ENCODE peak calls at places on chromosomes 4 and X, in five cellular contexts. One of them, this sample, is unnamed.

GRCh38 chr4:1615786-1616573 is 68.1 kb downstream of the FAM53A start:
- DNase-seq in T1000: no peak
- DNase-seq in ELR: no peak
- DNase-seq in GM13977: no peak
- DNase-seq in GM23248: peak; percentile 24
- DNase-seq in this sample: no peak

GRCh38 chrX:133444952-133445831 is 29.9 kb upstream of the GPC4 start:
- DNase-seq in T1000: no peak
- DNase-seq in ELR: no peak
- DNase-seq in GM13977: no peak
- DNase-seq in GM23248: peak; percentile 12
- DNase-seq in this sample: peak; percentile 44

GRCh38 chr4:57550143-57550542 is 440.0 kb upstream of the IGFBP7 start:
- DNase-seq in GM13977: no peak
- DNase-seq in GM23248: no peak
- DNase-seq in ELR: no peak
- DNase-seq in T1000: no peak
- DNase-seq in this sample: no peak

GRCh38 chr4:8336412-8337075 is 67.0 kb downstream of the HTRA3 start:
- DNase-seq in T1000: peak; percentile 13
- DNase-seq in ELR: peak; percentile 85
- DNase-seq in GM13977: no peak
- DNase-seq in GM23248: peak; percentile 47
- DNase-seq in this sample: peak; percentile 91

GRCh38 chr4:42119916-42120315 is 32.5 kb downstream of the BEND4 start:
- DNase-seq in ELR: peak; percentile 3
- DNase-seq in GM23248: no peak
- DNase-seq in T1000: no peak
- DNase-seq in GM13977: no peak
- DNase-seq in this sample: no peak

GRCh38 chr4:98828801-98829200 is 100.1 kb downstream of the EIF4E start:
- DNase-seq in GM23248: peak; percentile 7
- DNase-seq in GM13977: no peak
- DNase-seq in T1000: no peak
- DNase-seq in ELR: peak; percentile 35
- DNase-seq in this sample: peak; percentile 34

GRCh38 chr4:73883306-73883705 is 14.1 kb downstream of the CXCL1 start:
- DNase-seq in GM13977: no peak
- DNase-seq in T1000: no peak
- DNase-seq in ELR: peak; percentile 85
- DNase-seq in GM23248: peak; percentile 77
- DNase-seq in this sample: peak; percentile 31

GRCh38 chrX:53184836-53185235 is 40.2 kb downstream of the KDM5C start:
- DNase-seq in ELR: peak; percentile 81
- DNase-seq in GM13977: no peak
- DNase-seq in GM23248: peak; percentile 78
- DNase-seq in T1000: no peak
- DNase-seq in this sample: peak; percentile 16

GRCh38 chr4:184287697-184288255 is 70.1 kb upstream of the ENPP6 start:
- DNase-seq in ELR: peak; percentile 50
- DNase-seq in GM23248: peak; percentile 60
- DNase-seq in T1000: no peak
- DNase-seq in GM13977: no peak
- DNase-seq in this sample: peak; percentile 33

GRCh38 chr4:110628321-110629213 is 5.7 kb upstream of the PITX2 start:
- DNase-seq in GM13977: no peak
- DNase-seq in GM23248: no peak
- DNase-seq in ELR: no peak
- DNase-seq in T1000: no peak
- DNase-seq in this sample: peak; percentile 68

GRCh38 chr4:16893141-16893571 is 5.3 kb downstream of the LDB2 start:
- DNase-seq in GM13977: no peak
- DNase-seq in GM23248: peak; percentile 42
- DNase-seq in T1000: no peak
- DNase-seq in ELR: no peak
- DNase-seq in this sample: no peak

GRCh38 chr4:2441393-2442174 is 22.8 kb downstream of the CFAP99 start:
- DNase-seq in ELR: peak; percentile 77
- DNase-seq in GM13977: peak; percentile 96
- DNase-seq in T1000: no peak
- DNase-seq in GM23248: peak; percentile 73
- DNase-seq in this sample: no peak

GRCh38 chr4:8402640-8403039 is 37.9 kb downstream of the ACOX3 start:
- DNase-seq in GM23248: no peak
- DNase-seq in ELR: no peak
- DNase-seq in T1000: no peak
- DNase-seq in GM13977: no peak
- DNase-seq in this sample: no peak

GRCh38 chrX:138771042-138771441 is 59.5 kb upstream of the FGF13 start:
- DNase-seq in ELR: no peak
- DNase-seq in GM13977: no peak
- DNase-seq in GM23248: peak; percentile 18
- DNase-seq in T1000: no peak
- DNase-seq in this sample: no peak

GRCh38 chrX:102832661-102833060 is 104.4 kb upstream of the RAB40AL start:
- DNase-seq in GM13977: no peak
- DNase-seq in T1000: no peak
- DNase-seq in GM23248: peak; percentile 85
- DNase-seq in ELR: peak; percentile 73
- DNase-seq in this sample: peak; percentile 52

GRCh38 chrX:10769165-10769564 is 148.8 kb upstream of the MID1 start:
- DNase-seq in GM13977: peak; percentile 49
- DNase-seq in GM23248: peak; percentile 71
- DNase-seq in T1000: no peak
- DNase-seq in ELR: peak; percentile 60
- DNase-seq in this sample: no peak